ENCODE peak calls at places on chromosome 5, in six cellular contexts. E is OCI-LY7, K is suprapubic skin, X is neural progenitor cell, V is neural crest cell, T is GM20000. J is an unnamed sample.

GRCh38 chr5:173517648-173518047 is 98.8 kb downstream of the BOD1 start:
- DNase-seq in V (no peak), X (peak; percentile 37), E (no peak), K (no peak), T (no peak), J (no peak)

GRCh38 chr5:76273491-76273890 is 129.6 kb upstream of the IQGAP2 start:
- DNase-seq in X (no peak), T (no peak), E (no peak), V (no peak), K (no peak), J (no peak)

GRCh38 chr5:180098991-180099732 is 27.6 kb upstream of the RNF130 start:
- DNase-seq in T (no peak), V (no peak), K (peak; percentile 68), E (no peak), X (no peak), J (no peak)

GRCh38 chr5:42397267-42397666 is 26.0 kb upstream of the GHR start:
- DNase-seq in T (no peak), X (no peak), V (no peak), K (no peak), E (no peak), J (no peak)

GRCh38 chr5:600551-601541 is 11.3 kb upstream of the CEP72 start:
- DNase-seq in E (no peak), K (peak; percentile 72), T (no peak), V (no peak), X (no peak), J (no peak)

GRCh38 chr5:82312373-82312856 is 34.3 kb upstream of the RPS23 start:
- DNase-seq in X (peak; percentile 83), E (peak; percentile 35), T (peak; percentile 19), V (peak; percentile 73), K (peak; percentile 82), J (peak; percentile 40)

GRCh38 chr5:36596247-36596646 is 10.2 kb upstream of the SLC1A3 start:
- DNase-seq in E (no peak), K (no peak), V (no peak), T (no peak), X (no peak), J (no peak)

GRCh38 chr5:168047043-168047668 is 244.3 kb upstream of the WWC1 start:
- DNase-seq in X (peak; percentile 81), K (no peak), V (peak; percentile 29), T (peak; percentile 27), E (peak; percentile 16), J (no peak)

GRCh38 chr5:139776856-139777255 is 18.8 kb upstream of the PSD2 start:
- DNase-seq in T (no peak), E (no peak), K (no peak), X (no peak), V (no peak), J (no peak)

GRCh38 chr5:7816535-7816901 is 34.4 kb downstream of the CFAP90 start:
- DNase-seq in K (no peak), X (peak; percentile 79), V (no peak), E (no peak), T (no peak), J (no peak)

GRCh38 chr5:108382784-108383358 is 973 bp upstream of the FBXL17 start:
- DNase-seq in V (peak; percentile 2), T (peak; percentile 20), K (no peak), X (peak; percentile 2), E (peak; percentile 52), J (no peak)

GRCh38 chr5:81779125-81779934 is 28.4 kb upstream of the SSBP2 start:
- DNase-seq in K (no peak), E (peak; percentile 49), X (no peak), V (no peak), T (peak; percentile 36), J (peak; percentile 32)

GRCh38 chr5:53642006-53642405 is 81.6 kb downstream of the NDUFS4 start:
- DNase-seq in T (no peak), X (peak; percentile 3), K (no peak), E (peak; percentile 4), V (no peak), J (no peak)

DNA sequence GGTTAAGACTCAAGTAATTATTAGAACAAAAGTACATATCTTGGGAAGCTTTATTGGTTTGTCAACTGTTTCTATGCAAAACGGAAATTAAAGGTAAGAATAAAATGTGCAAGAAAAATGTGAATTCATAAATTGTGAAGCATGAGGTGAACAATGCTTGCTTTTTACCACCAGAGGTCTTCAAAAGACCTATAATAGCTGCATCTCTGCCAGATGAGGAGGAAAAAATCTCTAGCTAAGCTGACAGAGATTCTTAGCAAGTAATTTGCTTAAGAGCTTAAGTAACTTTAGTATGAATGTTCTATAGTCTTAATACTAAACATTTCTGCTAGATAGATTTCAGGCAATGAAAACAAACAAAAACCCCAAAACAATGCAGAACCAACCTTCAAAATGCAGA is 54.1 kb downstream of the MRPS30 start:
- DNase-seq in V (no peak), T (peak; percentile 25), E (peak; percentile 5), K (no peak), X (no peak), J (peak; percentile 25)
- TF ChIP-seq CTCF in V (peak; percentile 62), T (no peak), E (peak; percentile 65), K (no peak), X (peak; percentile 37), J (peak; percentile 29)

DNA sequence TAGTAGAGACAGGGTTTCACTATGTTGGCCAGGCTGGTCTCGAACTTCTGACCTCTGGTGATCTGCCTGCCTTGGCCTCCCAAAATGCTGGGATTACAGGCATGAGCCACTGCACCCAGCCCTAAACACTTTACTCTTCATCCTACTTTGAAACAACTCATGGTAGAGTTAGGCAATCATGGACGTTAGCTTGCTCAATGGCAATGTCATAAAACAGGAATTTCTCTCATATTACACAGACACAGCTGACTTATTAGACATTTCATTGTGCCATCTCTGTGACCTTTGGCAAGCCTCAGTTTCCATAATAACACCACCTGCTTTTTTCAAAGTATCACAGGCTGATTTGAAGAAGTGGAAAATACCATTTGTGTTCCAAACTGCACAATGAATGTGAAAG is 41.3 kb upstream of the OTP start:
- DNase-seq in K (no peak), T (no peak), E (no peak), V (no peak), X (no peak), J (no peak)
- TF ChIP-seq CTCF in K (no peak), T (no peak), E (no peak), V (no peak), X (no peak), J (no peak)

GRCh38 chr5:134524219-134524825 is 1.1 kb upstream of the JADE2 start:
- DNase-seq in X (peak; percentile 62), T (peak; percentile 82), K (peak; percentile 92), E (peak; percentile 71), V (peak; percentile 28), J (peak; percentile 78)
- TF ChIP-seq CTCF in X (no peak), T (no peak), K (no peak), E (no peak), V (no peak), J (no peak)

DNA sequence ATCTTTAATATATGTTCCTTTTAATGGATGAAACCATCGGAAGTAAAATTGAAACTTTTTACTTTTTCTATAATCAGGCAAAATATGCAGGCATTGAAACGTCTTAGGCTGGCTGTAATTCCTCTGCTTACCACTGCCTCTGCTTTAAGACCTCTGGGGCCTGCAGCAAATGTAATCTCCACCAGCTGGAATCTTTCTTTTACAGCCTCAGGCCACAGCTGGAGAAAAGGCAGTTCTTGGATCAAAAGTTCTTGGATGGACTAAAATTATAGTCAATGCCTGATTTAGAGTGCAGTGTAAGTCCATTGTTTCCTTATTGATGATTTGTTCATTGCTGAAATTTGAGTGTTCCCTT is 396.7 kb downstream of the KCTD16 start:
- DNase-seq in T (no peak), X (peak; percentile 4), K (no peak), E (no peak), V (no peak), J (no peak)
- TF ChIP-seq CTCF in T (no peak), X (no peak), K (no peak), E (no peak), V (no peak), J (no peak)

GRCh38 chr5:151570058-151570457 is 21.1 kb downstream of the FAT2 start:
- DNase-seq in X (no peak), K (no peak), T (no peak), E (no peak), V (no peak), J (no peak)
- TF ChIP-seq CTCF in X (no peak), K (no peak), T (no peak), E (no peak), V (no peak), J (no peak)

DNA sequence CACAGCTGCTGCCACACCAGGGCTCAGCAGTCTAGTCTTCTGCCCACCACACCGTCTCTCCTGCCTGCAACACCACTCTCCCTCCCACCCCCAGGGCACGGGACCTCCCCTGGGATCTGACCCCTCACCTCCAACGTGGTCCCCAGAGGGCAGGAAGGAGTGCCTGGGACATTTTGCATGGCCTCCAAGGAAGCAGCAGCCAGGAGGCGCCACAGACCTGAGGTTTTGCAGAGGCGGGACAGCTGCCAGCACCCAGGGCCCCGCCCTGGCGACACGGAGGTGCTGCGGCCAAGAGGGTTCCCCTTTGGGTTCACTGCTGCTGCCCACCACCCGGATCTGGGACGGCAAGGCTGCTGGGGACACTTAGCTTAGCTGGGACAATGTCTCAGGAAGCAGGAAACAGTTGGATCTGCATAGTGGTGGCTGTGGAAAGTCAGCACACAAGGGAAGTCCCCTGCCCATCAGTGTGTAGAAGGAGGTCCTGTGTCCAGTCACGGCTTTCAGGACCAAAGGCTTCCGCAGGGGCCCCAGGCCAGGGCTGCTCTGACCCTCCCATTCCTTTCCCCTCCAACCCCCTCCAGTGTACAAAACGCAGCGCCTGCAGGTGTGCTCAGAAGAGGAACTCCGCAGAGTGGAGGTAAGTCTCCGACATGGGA is 13.8 kb downstream of the PROP1 start:
- DNase-seq in K (no peak), T (no peak), V (no peak), X (peak; percentile 67), E (peak; percentile 65), J (peak; percentile 64)
- TF ChIP-seq CTCF in K (peak; percentile 33), T (no peak), V (peak; percentile 25), X (peak; percentile 55), E (peak; percentile 77), J (no peak)

GRCh38 chr5:110973510-110973909 is 98.0 kb upstream of the TSLP start:
- DNase-seq in X (peak; percentile 11), V (no peak), K (no peak), E (no peak), T (no peak), J (no peak)
- TF ChIP-seq CTCF in X (no peak), V (no peak), K (no peak), E (no peak), T (no peak), J (no peak)

GRCh38 chr5:156825688-156826087 is 24.4 kb upstream of the PPP1R2B start:
- DNase-seq in E (no peak), V (no peak), T (no peak), K (no peak), X (no peak), J (no peak)

GRCh38 chr5:156819967-156820581 is 30.0 kb upstream of the PPP1R2B start:
- DNase-seq in X (no peak), V (no peak), T (no peak), E (peak; percentile 64), K (no peak), J (no peak)

GRCh38 chr5:156826150-156826549 is 23.9 kb upstream of the PPP1R2B start:
- DNase-seq in K (no peak), V (no peak), E (peak; percentile 79), X (no peak), T (no peak), J (no peak)

GRCh38 chr5:156824241-156824640 is 25.9 kb upstream of the PPP1R2B start:
- DNase-seq in X (no peak), K (no peak), V (no peak), T (no peak), E (no peak), J (no peak)

GRCh38 chr5:156824800-156825199 is 25.3 kb upstream of the PPP1R2B start:
- DNase-seq in T (no peak), K (no peak), E (peak; percentile 67), X (peak; percentile 65), V (no peak), J (no peak)
- TF ChIP-seq CTCF in T (no peak), K (no peak), E (peak; percentile 83), X (peak; percentile 71), V (peak; percentile 66), J (no peak)

GRCh38 chr5:115246361-115246991 is 16.2 kb downstream of the PGGT1B start:
- DNase-seq in X (peak; percentile 54), K (no peak), T (peak; percentile 34), V (no peak), E (peak; percentile 61), J (peak; percentile 49)
- TF ChIP-seq CTCF in X (peak; percentile 77), K (peak; percentile 52), T (peak; percentile 30), V (peak; percentile 84), E (peak; percentile 91), J (peak; percentile 48)

J was measured in GM13976.